ENCODE peak calls at places on chromosomes 11 and 22, in six cellular contexts. I is H1, R is IMR-90, V is neuronal stem cell, C is mesendoderm, Y is mesenchymal stem cell. L is an unnamed sample.

GRCh38 chr11:34174411-34175041 is 69.1 kb downstream of the NAT10 start:
- DNase-seq in I (peak; percentile 50), Y (peak; percentile 69), V (peak; percentile 80), C (peak; percentile 84), R (peak; percentile 49), L (peak; percentile 74)

GRCh38 chr11:112113539-112114457 is 27.1 kb downstream of the SDHD start:
- DNase-seq in C (peak; percentile 76), I (no peak), R (peak; percentile 69), Y (peak; percentile 80), V (peak; percentile 15), L (no peak)

GRCh38 chr11:102912482-102912830 is 37.7 kb upstream of the MMP12 start:
- DNase-seq in R (peak; percentile 9), V (no peak), Y (no peak), I (no peak), C (peak; percentile 40), L (no peak)

GRCh38 chr11:115627071-115627470 is 122.9 kb upstream of the CADM1 start:
- DNase-seq in V (no peak), C (no peak), Y (no peak), I (no peak), R (no peak), L (no peak)

GRCh38 chr11:35275808-35276170 is 136.8 kb downstream of the CD44 start:
- DNase-seq in Y (no peak), I (no peak), R (no peak), C (no peak), V (no peak), L (no peak)

GRCh38 chr11:74579577-74580270 is 12.7 kb upstream of the POLD3 start:
- DNase-seq in I (no peak), V (no peak), Y (no peak), R (no peak), C (no peak), L (no peak)

GRCh38 chr11:121723261-121723741 is 270.5 kb upstream of the SORL1-AS1 start:
- DNase-seq in V (no peak), R (no peak), C (peak; percentile 50), I (no peak), Y (no peak), L (no peak)

GRCh38 chr11:107695446-107695845 is 16.4 kb downstream of the SLN start:
- DNase-seq in Y (peak; percentile 56), R (peak; percentile 67), V (no peak), I (no peak), C (peak; percentile 27), L (no peak)

GRCh38 chr22:36644333-36644757 is 59.2 kb downstream of the CACNG2 start:
- DNase-seq in C (peak; percentile 89), R (peak; percentile 92), Y (peak; percentile 92), V (peak; percentile 82), I (no peak), L (peak; percentile 85)

GRCh38 chr11:86713552-86713951 is 41.1 kb upstream of the ME3 start:
- DNase-seq in I (no peak), Y (no peak), V (no peak), R (no peak), C (no peak), L (no peak)

GRCh38 chr11:73989156-73989555 is 6.5 kb upstream of the UCP2 start:
- DNase-seq in Y (no peak), R (no peak), V (no peak), I (no peak), C (no peak), L (peak; percentile 23)

GRCh38 chr11:60859616-60860250 is 4.0 kb upstream of the PTGDR2 start:
- DNase-seq in Y (no peak), V (no peak), C (no peak), R (no peak), I (no peak), L (no peak)

GRCh38 chr11:101127699-101128570 is 1.7 kb downstream of the PGR start:
- DNase-seq in C (peak; percentile 46), R (no peak), V (peak; percentile 36), Y (peak; percentile 9), I (peak; percentile 10), L (no peak)

GRCh38 chr11:3378426-3379423 is at the start of gene ZNF195:
- DNase-seq in C (peak; percentile 99), R (peak; percentile 90), V (peak; percentile 97), Y (peak; percentile 95), I (peak; percentile 96), L (peak; percentile 99)

GRCh38 chr11:3370268-3370870 is 8.6 kb downstream of the ZNF195 start:
- DNase-seq in Y (no peak), V (no peak), I (no peak), C (no peak), R (no peak), L (no peak)

GRCh38 chr11:3380706-3381570 is 2.0 kb upstream of the ZNF195 start:
- DNase-seq in I (peak; percentile 43), Y (no peak), V (peak; percentile 33), C (peak; percentile 89), R (no peak), L (no peak)

GRCh38 chr11:3375552-3375951 is 3.4 kb downstream of the ZNF195 start:
- DNase-seq in V (no peak), C (no peak), I (no peak), R (no peak), Y (no peak), L (no peak)
- H3K36me3 ChIP-seq in V (peaks cover 73% of the 10 kb centered on the region), C (peaks cover 5% of the 10 kb centered on the region), I (peaks cover 49% of the 10 kb centered on the region), R (peaks cover 30% of the 10 kb centered on the region), Y (peaks cover 36% of the 10 kb centered on the region), L (peaks cover 18% of the 10 kb centered on the region)

GRCh38 chr11:1091332-1092083 is 16.8 kb downstream of the MUC2 start:
- DNase-seq in I (no peak), R (no peak), V (no peak), C (no peak), Y (no peak), L (no peak)
- H3K23ac ChIP-seq in I (peak overlapping the region; percentile 93), R (no peak overlapping the region), V (peak overlapping the region; percentile 89), C (no peak overlapping the region), Y (no peak overlapping the region), L (peak overlapping the region; percentile 29)

DNA sequence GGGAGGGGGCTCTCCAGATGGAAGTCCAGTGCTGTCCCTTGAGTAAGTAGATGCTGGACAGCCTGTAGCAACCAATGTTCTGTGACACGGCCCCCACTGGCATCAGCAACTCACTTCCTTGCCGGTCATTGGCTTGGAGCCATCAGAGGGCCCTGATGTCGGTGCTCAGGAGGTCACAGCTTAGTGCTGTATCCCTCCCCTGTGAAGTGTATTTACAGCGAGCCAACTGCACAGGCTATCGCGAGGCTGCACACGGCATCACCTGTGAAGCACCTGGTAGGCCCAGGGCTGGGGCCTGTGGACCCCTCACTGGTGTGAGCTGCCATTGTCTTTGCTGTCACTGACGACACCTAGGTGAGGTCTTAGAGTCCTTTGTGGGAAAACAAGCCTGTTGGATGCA is 13.4 kb upstream of the ACR start:
- DNase-seq in V (no peak), C (no peak), Y (no peak), I (no peak), R (no peak), L (no peak)
- H3K36me3 ChIP-seq in V (peaks cover 75% of the 10 kb centered on the region), C (no peaks in the 10 kb centered on the region), Y (peaks cover 16% of the 10 kb centered on the region), I (peaks cover 7% of the 10 kb centered on the region), R (peaks cover 17% of the 10 kb centered on the region), L (no peaks in the 10 kb centered on the region)

GRCh38 chr22:17698948-17699347 is 60.4 kb downstream of the BCL2L13 start:
- DNase-seq in Y (no peak), R (no peak), I (no peak), C (no peak), V (no peak), L (no peak)

GRCh38 chr22:17695986-17696385 is 57.4 kb downstream of the BCL2L13 start:
- DNase-seq in I (no peak), V (no peak), R (no peak), C (no peak), Y (no peak), L (peak; percentile 35)

GRCh38 chr22:17694752-17695151 is 56.2 kb downstream of the BCL2L13 start:
- DNase-seq in V (no peak), Y (no peak), C (no peak), R (no peak), I (no peak), L (no peak)

GRCh38 chr22:17692841-17693240 is 54.3 kb downstream of the BCL2L13 start:
- DNase-seq in I (no peak), Y (no peak), R (no peak), C (peak; percentile 18), V (no peak), L (peak; percentile 42)

GRCh38 chr22:17694193-17694592 is 55.6 kb downstream of the BCL2L13 start:
- DNase-seq in C (no peak), V (no peak), Y (no peak), I (no peak), R (no peak), L (no peak)
- H3K23ac ChIP-seq in C (no peak overlapping the region), V (no peak overlapping the region), Y (no peak overlapping the region), I (no peak overlapping the region), R (no peak overlapping the region), L (no peak overlapping the region)

GRCh38 chr22:49958961-49959781 is 1.4 kb upstream of the PIM3 start:
- DNase-seq in R (no peak), I (no peak), Y (no peak), V (no peak), C (no peak), L (no peak)
- H3K36me3 ChIP-seq in R (peaks cover 20% of the 10 kb centered on the region), I (peaks cover 11% of the 10 kb centered on the region), Y (peaks cover 23% of the 10 kb centered on the region), V (peaks cover 25% of the 10 kb centered on the region), C (no peaks in the 10 kb centered on the region), L (peaks cover 23% of the 10 kb centered on the region)

GRCh38 chr11:13019313-13019712 is 10.2 kb downstream of the RASSF10 start:
- DNase-seq in Y (no peak), C (no peak), V (no peak), R (no peak), I (no peak), L (no peak)

GRCh38 chr11:13016415-13016814 is 7.3 kb downstream of the RASSF10 start:
- DNase-seq in I (no peak), Y (no peak), C (no peak), V (no peak), R (no peak), L (peak; percentile 23)

GRCh38 chr11:13012037-13012693 is 3.0 kb downstream of the RASSF10 start:
- DNase-seq in R (no peak), I (no peak), Y (no peak), C (peak; percentile 98), V (peak; percentile 62), L (no peak)

GRCh38 chr11:13013054-13013488 is 4.0 kb downstream of the RASSF10 start:
- DNase-seq in V (no peak), Y (no peak), R (no peak), C (no peak), I (no peak), L (no peak)

GRCh38 chr11:13015753-13016152 is 6.6 kb downstream of the RASSF10 start:
- DNase-seq in Y (no peak), V (no peak), C (no peak), I (no peak), R (no peak), L (no peak)
- H3K23ac ChIP-seq in Y (no peak overlapping the region), V (no peak overlapping the region), C (no peak overlapping the region), I (no peak overlapping the region), R (no peak overlapping the region), L (no peak overlapping the region)

DNA sequence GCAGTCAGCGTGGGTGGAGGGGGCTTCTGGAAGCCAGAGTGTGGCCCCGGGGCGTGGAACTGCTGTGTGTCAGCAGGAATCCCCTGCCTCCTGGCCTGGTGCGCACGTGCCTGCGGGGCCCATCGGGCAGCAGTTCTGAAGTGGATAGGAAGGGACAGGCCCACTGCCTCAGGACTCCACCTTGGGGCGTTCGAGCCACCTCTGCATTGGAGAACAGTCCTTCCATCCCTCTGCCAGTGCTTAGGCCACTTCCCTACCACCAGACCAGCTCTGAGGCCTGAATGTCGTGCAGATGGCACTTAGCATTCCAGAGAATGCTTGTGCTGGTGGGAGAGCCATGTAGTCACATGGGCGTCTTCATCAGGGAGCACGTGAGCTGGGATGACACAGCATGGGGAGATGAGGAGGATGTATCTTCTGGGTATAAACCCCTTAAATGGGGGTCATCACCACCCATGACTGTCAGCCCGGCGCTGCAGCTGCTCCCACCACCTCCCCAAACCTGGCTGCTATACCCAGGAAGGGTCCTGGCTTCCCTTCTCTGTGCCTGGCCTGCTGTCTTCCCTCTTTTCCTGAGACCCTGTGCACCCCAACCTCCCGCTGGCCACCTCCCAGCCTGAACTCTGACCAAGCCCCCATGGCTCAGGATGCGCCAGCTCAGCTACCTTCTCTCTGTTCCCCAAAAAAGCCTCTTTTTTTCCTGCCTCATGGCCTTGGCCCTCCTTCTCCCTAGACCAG is 9.7 kb downstream of the INCENP start:
- DNase-seq in Y (no peak), C (no peak), V (no peak), R (no peak), I (no peak), L (no peak)
- H3K36me3 ChIP-seq in Y (peaks cover 55% of the 10 kb centered on the region), C (peaks cover 13% of the 10 kb centered on the region), V (peaks cover 98% of the 10 kb centered on the region), R (peaks cover 32% of the 10 kb centered on the region), I (peaks cover 30% of the 10 kb centered on the region), L (peaks cover 58% of the 10 kb centered on the region)

L was measured in trophoblast cell.